ENCODE peak calls at places on chromosomes 11 and 22, in four cellular contexts. M is Peyer's patch, W is right atrium auricular region, Q is cardiac muscle cell. K is an unnamed sample.
A peak's percentile ranks its signal among the peaks of the same experiment; 100 is the strongest.

GRCh38 chr11:82719316-82719715 is 14.3 kb downstream of the FAM181B start:
- DNase-seq in M (no peak), W (no peak), Q (no peak), K (no peak)

GRCh38 chr22:21941921-21942320 is 10.7 kb downstream of the PPM1F start:
- DNase-seq in M (no peak), W (no peak), Q (no peak), K (no peak)

GRCh38 chr11:111913031-111913861 is 712 bp downstream of the HSPB2 start:
- DNase-seq in M (no peak), W (no peak), Q (peak; percentile 30), K (no peak)

GRCh38 chr11:97367406-97368083 is 977.7 kb downstream of the JRKL start:
- DNase-seq in M (no peak), W (no peak), Q (no peak), K (no peak)

GRCh38 chr22:44003776-44004460 is 20.2 kb upstream of the PARVB start:
- DNase-seq in M (no peak), W (no peak), Q (no peak), K (no peak)

GRCh38 chr11:35470616-35471015 is 51.3 kb upstream of the SLC1A2 start:
- DNase-seq in M (no peak), W (no peak), Q (no peak), K (no peak)

GRCh38 chr11:117597083-117597482 is 199.9 kb downstream of the DSCAML1 start:
- DNase-seq in M (peak; percentile 52), W (no peak), Q (peak; percentile 51), K (no peak)

GRCh38 chr22:32361257-32361656 is 3.6 kb downstream of the RFPL3 start:
- DNase-seq in M (no peak), W (no peak), Q (no peak), K (no peak)

GRCh38 chr11:121467965-121468364 is 15.2 kb upstream of the SORL1-AS1 start:
- DNase-seq in M (peak; percentile 63), W (no peak), Q (no peak), K (peak; percentile 78)

GRCh38 chr11:84260862-84261261 is 974.7 kb upstream of the CCDC90B start:
- DNase-seq in M (no peak), W (no peak), Q (no peak), K (no peak)

GRCh38 chr22:22578702-22579424 is 19.8 kb upstream of the PRAME start:
- DNase-seq in M (no peak), W (no peak), Q (peak; percentile 67), K (no peak)

GRCh38 chr11:111846640-111847039 is 24.7 kb downstream of the ALG9 start:
- DNase-seq in M (no peak), W (no peak), Q (peak; percentile 75), K (no peak)

GRCh38 chr11:8292351-8292750 is 28.7 kb upstream of the LMO1 start:
- DNase-seq in M (peak; percentile 23), W (peak; percentile 43), Q (no peak), K (peak; percentile 43)

GRCh38 chr11:35039076-35039475 is 99.9 kb upstream of the CD44 start:
- DNase-seq in M (no peak), W (no peak), Q (no peak), K (no peak)

GRCh38 chr11:64603411-64604110 is 12.5 kb downstream of the SLC22A12 start:
- DNase-seq in M (no peak), W (no peak), Q (no peak), K (no peak)

GRCh38 chr22:44926124-44926475 is 83.7 kb downstream of the PHF21B start:
- DNase-seq in M (no peak), W (no peak), Q (no peak), K (no peak)

GRCh38 chr11:31325162-31325561 is 44.4 kb downstream of the DCDC1 start:
- DNase-seq in M (no peak), W (no peak), Q (peak; percentile 71), K (no peak)

GRCh38 chr11:46484101-46484500 is 92.5 kb upstream of the CHRM4 start:
- DNase-seq in M (no peak), W (no peak), Q (peak; percentile 20), K (no peak)

GRCh38 chr22:38347944-38348750 is 30.9 kb upstream of the CSNK1E start:
- DNase-seq in M (peak; percentile 66), W (peak; percentile 58), Q (no peak), K (no peak)

GRCh38 chr22:44276041-44276440 is 36.7 kb downstream of the SHISAL1 start:
- DNase-seq in M (no peak), W (no peak), Q (no peak), K (no peak)

GRCh38 chr11:80521592-80521991 is 1080.8 kb upstream of the TENM4 start:
- DNase-seq in M (no peak), W (no peak), Q (no peak), K (no peak)

GRCh38 chr11:126544311-126545056 is 189.0 kb downstream of the ST3GAL4 start:
- DNase-seq in M (no peak), W (no peak), Q (peak; percentile 32), K (no peak)

GRCh38 chr22:50674606-50675552 is 2.3 kb downstream of the SHANK3 start:
- DNase-seq in M (peak; percentile 63), W (peak; percentile 52), Q (peak; percentile 38), K (no peak)

GRCh38 chr11:100849009-100849913 is 162.2 kb downstream of the ARHGAP42 start:
- DNase-seq in M (no peak), W (no peak), Q (peak; percentile 81), K (no peak)

GRCh38 chr11:62902932-62903331 is 18.2 kb downstream of the CHRM1 start:
- DNase-seq in M (no peak), W (no peak), Q (no peak), K (no peak)

GRCh38 chr11:65787649-65788622 is 1.1 kb downstream of the OVOL1 start:
- DNase-seq in M (peak; percentile 91), W (no peak), Q (no peak), K (no peak)

GRCh38 chr22:17606472-17606871 is 22.1 kb downstream of the ATP6V1E1 start:
- DNase-seq in M (no peak), W (no peak), Q (peak; percentile 78), K (no peak)

GRCh38 chr22:46660604-46661201 is 40.5 kb downstream of the GRAMD4 start:
- DNase-seq in M (peak; percentile 84), W (no peak), Q (no peak), K (no peak)

GRCh38 chr22:49257551-49257951 is 570.1 kb downstream of the BRD1 start:
- DNase-seq in M (peak; percentile 8), W (no peak), Q (no peak), K (no peak)

GRCh38 chr11:92728628-92729027 is 240.8 kb upstream of the MTNR1B start:
- DNase-seq in M (no peak), W (no peak), Q (no peak), K (no peak)

GRCh38 chr22:35611200-35611890 is 5.8 kb downstream of the MB start:
- DNase-seq in M (no peak), W (no peak), Q (no peak), K (no peak)

GRCh38 chr11:45794169-45794568 is 10.8 kb upstream of the SLC35C1 start:
- DNase-seq in M (no peak), W (no peak), Q (no peak), K (no peak)

GRCh38 chr22:48892571-48893287 is 934.9 kb downstream of the BRD1 start:
- DNase-seq in M (no peak), W (peak; percentile 28), Q (no peak), K (no peak)

GRCh38 chr11:126491092-126491491 is 135.6 kb downstream of the ST3GAL4 start:
- DNase-seq in M (no peak), W (no peak), Q (no peak), K (no peak)

GRCh38 chr22:30262917-30263741 is 3.5 kb downstream of the OSM start:
- DNase-seq in M (peak; percentile 90), W (peak; percentile 70), Q (peak; percentile 76), K (peak; percentile 88)

GRCh38 chr11:57345555-57346151 is 7.5 kb downstream of the P2RX3 start:
- DNase-seq in M (peak; percentile 92), W (peak; percentile 73), Q (peak; percentile 76), K (peak; percentile 77)

GRCh38 chr11:68340784-68341556 is 28.6 kb downstream of the LRP5 start:
- DNase-seq in M (no peak), W (no peak), Q (no peak), K (no peak)

GRCh38 chr11:125517116-125517804 is 21.2 kb upstream of the FEZ1 start:
- DNase-seq in M (no peak), W (no peak), Q (peak; percentile 89), K (no peak)

GRCh38 chr11:132142102-132142501 is 771.7 kb downstream of the NTM start:
- DNase-seq in M (no peak), W (no peak), Q (no peak), K (no peak)

DNA sequence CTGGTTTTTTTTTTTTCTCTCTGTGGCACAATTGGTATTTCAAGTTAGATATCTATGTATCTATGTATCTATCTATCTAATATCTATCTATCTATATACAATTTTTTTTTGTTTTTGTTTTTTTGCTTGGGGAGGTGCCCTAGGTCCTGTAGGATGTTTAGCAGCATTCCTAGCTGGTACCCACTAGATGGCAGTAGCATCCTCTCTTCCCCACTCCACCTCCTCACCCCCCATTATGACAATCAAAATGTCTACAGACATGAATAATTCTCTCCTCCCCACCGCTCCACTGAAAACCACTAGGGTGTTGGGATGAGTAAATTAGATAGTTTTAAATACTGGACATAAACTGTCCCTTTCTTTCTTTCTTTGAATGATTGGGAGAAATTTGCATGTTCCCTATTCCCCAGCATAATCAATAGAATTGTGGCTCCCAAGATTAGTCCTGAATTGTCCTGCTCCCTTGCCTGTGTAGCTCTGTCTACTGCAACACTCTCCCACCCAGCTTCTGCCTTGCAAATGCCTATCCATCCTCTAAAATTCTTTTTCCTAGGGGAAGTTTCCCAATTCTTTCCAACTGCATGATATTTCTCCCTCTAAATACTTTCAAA is 1152.4 kb downstream of the LRRC4C start:
- DNase-seq in M (no peak), W (no peak), Q (peak; percentile 68), K (no peak)
- TF ChIP-seq CTCF in M (peak; percentile 28), W (no peak), Q (peak; percentile 72), K (no peak)

GRCh38 chr11:1049431-1049891 is 12.9 kb upstream of the MUC6 start:
- DNase-seq in M (no peak), W (no peak), Q (no peak), K (peak; percentile 7)
- H3K4me1 ChIP-seq in M (no peaks in the 10 kb centered on the region), W (no peaks in the 10 kb centered on the region), Q (no peaks in the 10 kb centered on the region), K (peaks cover 5% of the 10 kb centered on the region)

DNA sequence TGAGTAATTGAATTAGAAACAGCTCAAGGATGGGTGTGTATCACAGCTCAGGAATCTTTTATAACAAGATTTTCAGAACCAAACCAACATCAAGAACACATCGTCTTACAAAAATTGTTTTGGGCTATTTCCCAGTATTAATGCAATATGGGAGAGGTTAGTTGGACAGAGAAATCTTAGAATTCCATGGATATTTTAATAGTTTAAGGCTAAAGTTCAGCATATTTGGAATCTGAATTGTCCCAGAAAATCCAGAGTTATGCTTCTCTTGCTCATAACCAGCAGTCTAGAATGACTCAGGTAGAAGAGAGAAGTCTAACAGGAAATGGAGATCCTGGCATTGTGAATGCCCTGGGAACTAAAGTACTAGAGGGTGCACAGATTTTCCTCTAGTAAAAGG is 74.6 kb downstream of the ADM start:
- DNase-seq in M (no peak), W (no peak), Q (peak; percentile 68), K (no peak)
- H3K27ac ChIP-seq in M (no peak overlapping the region), W (no peak overlapping the region), Q (no peak overlapping the region), K (no peak overlapping the region)

DNA sequence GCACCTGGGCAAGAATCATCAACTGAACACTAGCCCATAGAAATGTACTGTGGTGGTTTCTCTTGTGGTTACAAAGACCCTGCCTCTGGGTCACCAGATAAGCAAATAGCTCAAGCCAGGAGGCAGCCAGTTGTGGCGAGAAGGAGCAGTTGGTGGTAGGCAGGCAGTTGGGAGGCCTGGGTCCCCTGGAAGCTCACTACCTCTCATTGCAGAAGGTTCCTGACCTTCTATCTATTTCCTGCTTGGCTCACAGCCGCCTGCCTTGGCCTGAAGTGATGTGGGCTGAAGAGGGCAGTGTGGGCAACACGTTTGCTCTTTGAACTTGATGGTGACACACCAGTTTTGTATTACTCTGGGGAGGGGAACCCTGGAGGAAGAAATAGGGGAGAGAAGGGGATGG is 34.7 kb downstream of the NECTIN1 start:
- DNase-seq in M (peak; percentile 85), W (no peak), Q (no peak), K (no peak)
- TF ChIP-seq CTCF in M (no peak), W (no peak), Q (no peak), K (no peak)

K was measured in CD8-positive, alpha-beta T cell.